ENCODE peak calls at places on chromosomes 5 and 9, in four cellular contexts. P is dorsolateral prefrontal cortex, Y is B cell, F is smooth muscle cell of the brain vasculature. O is an unnamed sample.

GRCh38 chr5:92634883-92635282 is 946.1 kb downstream of the NR2F1-AS1 start:
- DNase-seq in P (no peak), F (no peak), Y (no peak), O (no peak)

GRCh38 chr5:141691867-141692532 is 10.0 kb upstream of the ARAP3 start:
- DNase-seq in Y (peak), F (peak), P (peak), O (peak)

GRCh38 chr5:61330341-61330878 is 1.6 kb upstream of the ZSWIM6 start:
- DNase-seq in F (no peak), P (peak), Y (peak), O (peak)

GRCh38 chr5:172090976-172091547 is 84.6 kb upstream of the FBXW11 start:
- DNase-seq in F (no peak), P (no peak), Y (no peak), O (no peak)

GRCh38 chr5:141597394-141597793 is 21.4 kb downstream of the DIAPH1 start:
- DNase-seq in F (no peak), P (no peak), Y (no peak), O (no peak)

GRCh38 chr9:122445155-122445749 is 32.5 kb downstream of the OR1J1 start:
- DNase-seq in P (no peak), F (peak), Y (no peak), O (no peak)

GRCh38 chr5:73369283-73369682 is 79.3 kb downstream of the FOXD1 start:
- DNase-seq in P (no peak), Y (no peak), F (no peak), O (no peak)

GRCh38 chr5:62343428-62343827 is 37.4 kb downstream of the KIF2A start:
- DNase-seq in F (no peak), P (no peak), Y (no peak), O (no peak)

GRCh38 chr5:176466245-176466871 is 18.2 kb downstream of the FAF2 start:
- DNase-seq in Y (no peak), P (no peak), F (no peak), O (no peak)

GRCh38 chr5:53091304-53091703 is 18.3 kb downstream of the MOCS2 start:
- DNase-seq in P (no peak), F (no peak), Y (no peak), O (no peak)

GRCh38 chr5:39132792-39133191 is 58.6 kb upstream of the RICTOR start:
- DNase-seq in F (no peak), P (no peak), Y (no peak), O (no peak)

GRCh38 chr9:90343360-90343759 is 299.3 kb downstream of the DIRAS2 start:
- DNase-seq in P (no peak), Y (no peak), F (no peak), O (no peak)

GRCh38 chr9:14395300-14396082 is 81.5 kb upstream of the NFIB start:
- DNase-seq in F (no peak), P (peak), Y (no peak), O (no peak)